ENCODE peak calls at places on chromosomes 3 and 15, in seven cellular contexts. One of them, this sample, is unnamed.

GRCh38 chr3:188594137-188594536 is 440.2 kb downstream of the LPP start:
- DNase-seq in hepatocyte: no peak
- DNase-seq in HCT116: no peak
- DNase-seq in GM23338: peak
- DNase-seq in neural progenitor cell: peak
- DNase-seq in MM.1S: no peak
- DNase-seq in OCI-LY7: no peak
- DNase-seq in this sample: peak

GRCh38 chr3:84984429-84984828 is 25.6 kb downstream of the CADM2 start:
- DNase-seq in hepatocyte: no peak
- DNase-seq in HCT116: no peak
- DNase-seq in GM23338: no peak
- DNase-seq in neural progenitor cell: peak
- DNase-seq in MM.1S: no peak
- DNase-seq in OCI-LY7: no peak
- DNase-seq in this sample: no peak

GRCh38 chr15:39976291-39977274 is 42.7 kb downstream of the EIF2AK4 start:
- DNase-seq in hepatocyte: peak
- DNase-seq in HCT116: no peak
- DNase-seq in GM23338: peak
- DNase-seq in neural progenitor cell: peak
- DNase-seq in MM.1S: no peak
- DNase-seq in OCI-LY7: peak
- DNase-seq in this sample: peak

GRCh38 chr3:138046955-138047354 is 37.0 kb downstream of the CLDN18 start:
- DNase-seq in hepatocyte: no peak
- DNase-seq in HCT116: no peak
- DNase-seq in GM23338: no peak
- DNase-seq in neural progenitor cell: no peak
- DNase-seq in MM.1S: no peak
- DNase-seq in OCI-LY7: no peak
- DNase-seq in this sample: peak

GRCh38 chr3:39207361-39208192 is 15.2 kb upstream of the XIRP1 start:
- DNase-seq in hepatocyte: no peak
- DNase-seq in HCT116: no peak
- DNase-seq in GM23338: no peak
- DNase-seq in neural progenitor cell: no peak
- DNase-seq in MM.1S: peak
- DNase-seq in OCI-LY7: peak
- DNase-seq in this sample: peak

GRCh38 chr3:170897978-170898377 is 10.5 kb downstream of the EIF5A2 start:
- DNase-seq in hepatocyte: no peak
- DNase-seq in HCT116: no peak
- DNase-seq in GM23338: no peak
- DNase-seq in neural progenitor cell: no peak
- DNase-seq in MM.1S: no peak
- DNase-seq in OCI-LY7: no peak
- DNase-seq in this sample: no peak

GRCh38 chr3:43503067-43503728 is 118.6 kb downstream of the ANO10 start:
- DNase-seq in hepatocyte: peak
- DNase-seq in HCT116: peak
- DNase-seq in GM23338: peak
- DNase-seq in neural progenitor cell: peak
- DNase-seq in MM.1S: peak
- DNase-seq in OCI-LY7: peak
- DNase-seq in this sample: peak

GRCh38 chr3:38645076-38645475 is 4.4 kb downstream of the SCN5A start:
- DNase-seq in hepatocyte: no peak
- DNase-seq in HCT116: no peak
- DNase-seq in GM23338: no peak
- DNase-seq in neural progenitor cell: no peak
- DNase-seq in MM.1S: no peak
- DNase-seq in OCI-LY7: no peak
- DNase-seq in this sample: no peak

GRCh38 chr15:56292546-56293316 is 49.1 kb upstream of the RFX7 start:
- DNase-seq in hepatocyte: no peak
- DNase-seq in HCT116: no peak
- DNase-seq in GM23338: peak
- DNase-seq in neural progenitor cell: no peak
- DNase-seq in MM.1S: no peak
- DNase-seq in OCI-LY7: no peak
- DNase-seq in this sample: no peak

GRCh38 chr3:105907790-105908189 is 39.0 kb upstream of the CBLB start:
- DNase-seq in hepatocyte: no peak
- DNase-seq in HCT116: no peak
- DNase-seq in GM23338: no peak
- DNase-seq in neural progenitor cell: no peak
- DNase-seq in MM.1S: peak
- DNase-seq in OCI-LY7: no peak
- DNase-seq in this sample: no peak

GRCh38 chr3:105905328-105905727 is 36.5 kb upstream of the CBLB start:
- DNase-seq in hepatocyte: no peak
- DNase-seq in HCT116: no peak
- DNase-seq in GM23338: no peak
- DNase-seq in neural progenitor cell: no peak
- DNase-seq in MM.1S: no peak
- DNase-seq in OCI-LY7: no peak
- DNase-seq in this sample: peak

GRCh38 chr3:105906834-105907233 is 38.0 kb upstream of the CBLB start:
- DNase-seq in hepatocyte: no peak
- DNase-seq in HCT116: no peak
- DNase-seq in GM23338: no peak
- DNase-seq in neural progenitor cell: no peak
- DNase-seq in MM.1S: no peak
- DNase-seq in OCI-LY7: no peak
- DNase-seq in this sample: peak

GRCh38 chr3:105904683-105905320 is 36.0 kb upstream of the CBLB start:
- DNase-seq in hepatocyte: no peak
- DNase-seq in HCT116: no peak
- DNase-seq in GM23338: no peak
- DNase-seq in neural progenitor cell: no peak
- DNase-seq in MM.1S: no peak
- DNase-seq in OCI-LY7: no peak
- DNase-seq in this sample: peak

DNA sequence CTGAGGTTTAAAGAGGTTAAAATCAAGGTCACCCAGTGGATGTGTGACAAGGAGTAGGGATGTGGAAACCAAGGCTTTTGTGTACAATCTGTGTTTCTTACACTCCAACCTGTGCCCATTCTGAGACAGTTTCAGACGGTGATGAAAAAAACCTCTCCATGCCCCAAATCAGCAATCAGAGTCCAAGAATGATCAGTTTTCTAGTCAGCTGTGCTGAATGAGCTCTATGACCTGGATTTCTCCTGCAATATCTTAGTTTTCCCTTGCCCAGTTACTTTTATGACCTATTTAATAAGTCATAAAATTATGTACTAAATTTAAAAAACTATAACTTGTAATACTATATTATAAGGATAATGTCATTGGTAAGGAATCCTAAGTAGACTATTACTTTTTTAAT is 37.5 kb upstream of the CBLB start:
- DNase-seq in hepatocyte: no peak
- DNase-seq in HCT116: no peak
- DNase-seq in GM23338: no peak
- DNase-seq in neural progenitor cell: no peak
- DNase-seq in MM.1S: no peak
- DNase-seq in OCI-LY7: no peak
- DNase-seq in this sample: no peak
- H3K27ac ChIP-seq in hepatocyte: no peak
- H3K27ac ChIP-seq in HCT116: no peak
- H3K27ac ChIP-seq in GM23338: no peak
- H3K27ac ChIP-seq in neural progenitor cell: no peak
- H3K27ac ChIP-seq in MM.1S: no peak
- H3K27ac ChIP-seq in OCI-LY7: no peak
- H3K27ac ChIP-seq in this sample: peak

GRCh38 chr3:124832782-124833709 is 54.1 kb downstream of the ITGB5 start:
- DNase-seq in hepatocyte: no peak
- DNase-seq in HCT116: no peak
- DNase-seq in GM23338: no peak
- DNase-seq in neural progenitor cell: no peak
- DNase-seq in MM.1S: no peak
- DNase-seq in OCI-LY7: no peak
- DNase-seq in this sample: peak

GRCh38 chr3:124829175-124829818 is 57.9 kb downstream of the ITGB5 start:
- DNase-seq in hepatocyte: no peak
- DNase-seq in HCT116: no peak
- DNase-seq in GM23338: no peak
- DNase-seq in neural progenitor cell: no peak
- DNase-seq in MM.1S: no peak
- DNase-seq in OCI-LY7: no peak
- DNase-seq in this sample: no peak

GRCh38 chr3:124831631-124832184 is 55.5 kb downstream of the ITGB5 start:
- DNase-seq in hepatocyte: no peak
- DNase-seq in HCT116: no peak
- DNase-seq in GM23338: no peak
- DNase-seq in neural progenitor cell: no peak
- DNase-seq in MM.1S: no peak
- DNase-seq in OCI-LY7: no peak
- DNase-seq in this sample: no peak

GRCh38 chr3:124826703-124827102 is 60.5 kb downstream of the ITGB5 start:
- DNase-seq in hepatocyte: no peak
- DNase-seq in HCT116: no peak
- DNase-seq in GM23338: peak
- DNase-seq in neural progenitor cell: no peak
- DNase-seq in MM.1S: no peak
- DNase-seq in OCI-LY7: no peak
- DNase-seq in this sample: peak

DNA sequence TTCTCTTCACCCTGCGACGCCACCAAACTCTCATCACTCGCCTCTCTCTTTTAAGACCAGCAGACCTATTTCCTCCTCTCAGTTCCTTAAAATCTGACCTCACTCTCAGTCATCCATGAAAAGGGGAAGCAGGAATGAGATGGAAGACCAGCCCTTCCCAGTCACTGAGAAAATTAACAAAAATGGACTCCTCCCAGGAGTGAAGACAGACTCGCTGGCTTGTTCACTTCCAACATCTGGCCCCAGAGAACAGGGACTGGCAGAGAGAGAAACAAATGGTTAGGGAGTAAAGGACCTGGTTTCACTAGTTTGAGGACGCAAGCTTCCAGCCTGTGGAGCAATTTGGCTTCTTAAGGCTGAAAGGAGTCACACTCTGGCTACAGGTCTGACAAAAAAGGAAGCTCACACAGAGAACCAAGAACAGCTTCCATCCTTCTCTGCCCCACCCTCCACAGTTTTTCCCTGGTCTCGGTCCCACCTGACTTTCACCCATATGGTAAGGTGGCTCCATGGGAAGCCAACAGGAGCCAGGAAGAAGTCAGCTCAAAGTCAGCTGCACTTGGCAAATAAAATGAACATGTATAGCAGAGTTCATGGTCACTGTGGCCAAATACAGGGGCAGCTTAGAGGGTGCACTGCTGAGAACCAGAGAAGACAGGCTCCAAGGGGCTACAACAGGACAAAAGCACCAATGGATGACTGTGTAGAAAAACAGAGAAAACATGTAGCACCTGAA is 57.2 kb downstream of the ITGB5 start:
- DNase-seq in hepatocyte: no peak
- DNase-seq in HCT116: no peak
- DNase-seq in GM23338: no peak
- DNase-seq in neural progenitor cell: no peak
- DNase-seq in MM.1S: no peak
- DNase-seq in OCI-LY7: no peak
- DNase-seq in this sample: no peak
- TF ChIP-seq EZH2phosphoT487 in hepatocyte: no peak
- TF ChIP-seq EZH2phosphoT487 in HCT116: no peak
- TF ChIP-seq EZH2phosphoT487 in GM23338: no peak
- TF ChIP-seq EZH2phosphoT487 in neural progenitor cell: no peak
- TF ChIP-seq EZH2phosphoT487 in MM.1S: no peak
- TF ChIP-seq EZH2phosphoT487 in OCI-LY7: no peak
- TF ChIP-seq EZH2phosphoT487 in this sample: no peak

GRCh38 chr15:58241872-58242271 is 103.7 kb downstream of the AQP9 start:
- DNase-seq in hepatocyte: no peak
- DNase-seq in HCT116: no peak
- DNase-seq in GM23338: no peak
- DNase-seq in neural progenitor cell: no peak
- DNase-seq in MM.1S: no peak
- DNase-seq in OCI-LY7: no peak
- DNase-seq in this sample: peak
- TF ChIP-seq CTCF in hepatocyte: no peak
- TF ChIP-seq CTCF in HCT116: no peak
- TF ChIP-seq CTCF in GM23338: no peak
- TF ChIP-seq CTCF in neural progenitor cell: no peak
- TF ChIP-seq CTCF in MM.1S: no peak
- TF ChIP-seq CTCF in OCI-LY7: no peak
- TF ChIP-seq CTCF in this sample: peak

GRCh38 chr3:153287017-153287416 is 125.0 kb downstream of the RAP2B start:
- DNase-seq in hepatocyte: no peak
- DNase-seq in HCT116: no peak
- DNase-seq in GM23338: no peak
- DNase-seq in neural progenitor cell: no peak
- DNase-seq in MM.1S: no peak
- DNase-seq in OCI-LY7: no peak
- DNase-seq in this sample: peak

GRCh38 chr3:153284282-153284938 is 122.4 kb downstream of the RAP2B start:
- DNase-seq in hepatocyte: peak
- DNase-seq in HCT116: peak
- DNase-seq in GM23338: no peak
- DNase-seq in neural progenitor cell: no peak
- DNase-seq in MM.1S: no peak
- DNase-seq in OCI-LY7: peak
- DNase-seq in this sample: peak

GRCh38 chr3:153285194-153285641 is 123.2 kb downstream of the RAP2B start:
- DNase-seq in hepatocyte: peak
- DNase-seq in HCT116: no peak
- DNase-seq in GM23338: peak
- DNase-seq in neural progenitor cell: peak
- DNase-seq in MM.1S: no peak
- DNase-seq in OCI-LY7: no peak
- DNase-seq in this sample: peak

GRCh38 chr3:153289334-153289808 is 127.3 kb downstream of the RAP2B start:
- DNase-seq in hepatocyte: no peak
- DNase-seq in HCT116: no peak
- DNase-seq in GM23338: no peak
- DNase-seq in neural progenitor cell: no peak
- DNase-seq in MM.1S: peak
- DNase-seq in OCI-LY7: no peak
- DNase-seq in this sample: peak

DNA sequence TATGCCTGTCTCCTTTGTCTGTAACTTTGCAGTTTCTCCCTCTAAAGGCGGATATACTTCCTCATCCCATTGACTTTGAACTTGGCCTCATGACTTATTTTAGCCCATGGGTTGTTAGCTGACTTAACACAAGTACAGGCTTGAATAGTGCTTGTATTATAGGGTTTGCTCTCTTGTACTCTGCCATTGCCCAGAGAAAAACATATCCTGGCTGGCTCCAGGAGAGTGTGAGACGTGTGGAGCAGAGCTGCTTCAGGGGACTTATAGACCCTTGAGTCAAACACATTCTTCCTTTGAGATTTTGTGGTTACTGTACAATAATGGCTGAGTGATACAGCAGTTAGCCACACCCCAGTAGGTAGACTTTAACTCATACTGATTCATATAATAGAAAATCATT is 124.0 kb downstream of the RAP2B start:
- DNase-seq in hepatocyte: no peak
- DNase-seq in HCT116: no peak
- DNase-seq in GM23338: no peak
- DNase-seq in neural progenitor cell: no peak
- DNase-seq in MM.1S: no peak
- DNase-seq in OCI-LY7: no peak
- DNase-seq in this sample: peak
- H3K27ac ChIP-seq in hepatocyte: no peak
- H3K27ac ChIP-seq in HCT116: no peak
- H3K27ac ChIP-seq in GM23338: no peak
- H3K27ac ChIP-seq in neural progenitor cell: no peak
- H3K27ac ChIP-seq in MM.1S: no peak
- H3K27ac ChIP-seq in OCI-LY7: no peak
- H3K27ac ChIP-seq in this sample: peak

This sample was measured in PC-3.